ENCODE peak calls at places on chromosomes 4 and X, in ten cellular contexts. D is lower leg skin; J is upper lobe of left lung; W is nucleus accumbens; M is activated CD4-positive, alpha-beta T cell treated with anti-CD3 and anti-CD28 coated beads for 36 hours; E is A172; B is stimulated activated CD4-positive, alpha-beta T cell treated with anti-CD3 and anti-CD28 coated beads, TNF-alpha, amount 100 ng/mL, for 1 hour; T is stimulated activated naive CD8-positive, alpha-beta T cell treated with anti-CD3 and anti-CD28 coated beads, Interleukin-15, amount 100 ng/mL, for 72 hours; H is fibroblast of mammary gland; K is activated T-cell treated with anti-CD3 and anti-CD28 coated beads for 24 hours. Z is an unnamed sample.

GRCh38 chrX:120477453-120477852 is 8.4 kb upstream of the LAMP2 start:
- DNase-seq in J (no peak), D (no peak), B (no peak), W (no peak), K (no peak), H (no peak), T (no peak), E (no peak), M (no peak), Z (no peak)

GRCh38 chrX:105745863-105746262 is 76.5 kb upstream of the NRK start:
- DNase-seq in H (no peak), D (no peak), M (no peak), E (no peak), T (no peak), W (no peak), J (no peak), B (no peak), K (no peak), Z (no peak)

GRCh38 chrX:52574416-52575275 is 57.8 kb upstream of the XAGE1B start:
- DNase-seq in E (peak; percentile 29), B (no peak), W (no peak), H (peak; percentile 64), D (peak; percentile 14), M (peak; percentile 45), T (peak; percentile 8), K (no peak), J (no peak), Z (no peak)

GRCh38 chr4:29423836-29424721 is 1296.1 kb upstream of the PCDH7 start:
- DNase-seq in W (no peak), J (no peak), B (no peak), T (no peak), H (peak; percentile 89), E (peak; percentile 83), K (no peak), D (no peak), M (no peak), Z (no peak)

GRCh38 chr4:126727461-126727860 is 905.3 kb upstream of the INTU start:
- DNase-seq in J (no peak), K (no peak), E (peak; percentile 17), W (no peak), D (no peak), T (no peak), B (no peak), M (no peak), H (peak; percentile 61), Z (no peak)

GRCh38 chr4:61064636-61065035 is 135.5 kb upstream of the ADGRL3 start:
- DNase-seq in H (no peak), K (no peak), B (no peak), M (no peak), J (no peak), W (no peak), D (no peak), E (no peak), T (no peak), Z (no peak)

GRCh38 chrX:2547746-2548145 is 47.0 kb upstream of the DHRSX start:
- DNase-seq in K (no peak), J (no peak), M (no peak), T (no peak), D (no peak), W (no peak), E (no peak), H (no peak), B (no peak), Z (no peak)

GRCh38 chr4:128468485-128468989 is 180.9 kb upstream of the PGRMC2 start:
- DNase-seq in K (no peak), J (peak; percentile 83), E (peak; percentile 83), M (no peak), H (peak; percentile 100), D (peak; percentile 91), W (no peak), T (no peak), B (no peak), Z (no peak)

GRCh38 chr4:133592106-133592505 is 443.0 kb downstream of the PCDH10 start:
- DNase-seq in E (no peak), T (no peak), M (no peak), K (no peak), B (no peak), D (no peak), H (no peak), J (no peak), W (no peak), Z (no peak)

GRCh38 chrX:41022579-41022978 is 62.7 kb upstream of the USP9X start:
- DNase-seq in E (peak; percentile 56), T (no peak), D (no peak), K (no peak), W (no peak), B (no peak), H (peak; percentile 69), M (no peak), J (no peak), Z (no peak)

GRCh38 chrX:30196322-30196721 is 19.0 kb upstream of the MAGEB2 start:
- DNase-seq in K (no peak), B (no peak), D (no peak), W (no peak), M (no peak), H (no peak), T (no peak), J (no peak), E (peak; percentile 43), Z (no peak)

GRCh38 chr4:150583287-150584197 is 1.6 kb downstream of the MAB21L2 start:
- DNase-seq in H (no peak), K (no peak), J (peak; percentile 20), E (no peak), W (no peak), T (no peak), B (no peak), D (no peak), M (no peak), Z (no peak)

GRCh38 chr4:13706130-13706529 is 78.6 kb upstream of the BOD1L1 start:
- DNase-seq in W (no peak), H (peak; percentile 8), E (no peak), J (no peak), M (no peak), D (no peak), K (no peak), T (no peak), B (no peak), Z (no peak)

GRCh38 chr4:54543088-54543795 is 114.5 kb upstream of the KIT start:
- DNase-seq in E (peak; percentile 78), D (no peak), K (no peak), H (peak; percentile 64), T (no peak), M (no peak), W (no peak), B (no peak), J (no peak), Z (no peak)

GRCh38 chr4:21367567-21367966 is 581.0 kb downstream of the KCNIP4 start:
- DNase-seq in H (no peak), D (no peak), W (no peak), B (no peak), J (no peak), M (no peak), T (no peak), E (no peak), K (no peak), Z (no peak)

GRCh38 chr4:57137261-57137660 is 27.1 kb upstream of the IGFBP7 start:
- DNase-seq in M (no peak), T (no peak), W (no peak), J (no peak), D (no peak), K (no peak), B (no peak), E (peak; percentile 61), H (no peak), Z (no peak)

Z was measured in B cell.